ENCODE peak calls at places on chromosomes 12 and 14, in five cellular contexts. C is left lung, A is A549, X is esophagus muscularis mucosa, K is esophagus squamous epithelium. Y is an unnamed sample. For H3K4me1, the result is how much of the 10 kb centered on the place peaks cover.

GRCh38 chr14:54822685-54823084 is 79.9 kb downstream of the GCH1 start:
- DNase-seq in K (no peak), C (no peak), X (no peak), A (no peak), Y (no peak)

GRCh38 chr12:109309441-109310246 is 560 bp upstream of the FOXN4 start:
- DNase-seq in A (no peak), X (no peak), C (no peak), K (no peak), Y (no peak)

GRCh38 chr12:132179431-132180362 is 35.4 kb downstream of the NOC4L start:
- DNase-seq in X (no peak), C (peak), K (no peak), A (no peak), Y (no peak)

GRCh38 chr14:81366259-81366658 is 33.9 kb downstream of the STON2 start:
- DNase-seq in C (no peak), A (peak), K (no peak), X (peak), Y (no peak)

GRCh38 chr12:95648990-95649791 is 97.9 kb upstream of the USP44 start:
- DNase-seq in C (no peak), K (no peak), A (peak), X (no peak), Y (no peak)

GRCh38 chr12:72272731-72273498 is 745 bp downstream of the TRHDE start:
- DNase-seq in C (peak), K (no peak), A (no peak), X (no peak), Y (no peak)

GRCh38 chr14:69263364-69263763 is 3.4 kb downstream of the GALNT16 start:
- DNase-seq in K (no peak), X (no peak), A (no peak), C (no peak), Y (no peak)

GRCh38 chr14:68363401-68363800 is 429.5 kb downstream of the ZFP36L1 start:
- DNase-seq in X (no peak), K (no peak), A (peak), C (no peak), Y (no peak)

GRCh38 chr12:122864894-122865253 is 29.6 kb downstream of the HIP1R start:
- DNase-seq in K (no peak), A (no peak), X (no peak), C (no peak), Y (no peak)

DNA sequence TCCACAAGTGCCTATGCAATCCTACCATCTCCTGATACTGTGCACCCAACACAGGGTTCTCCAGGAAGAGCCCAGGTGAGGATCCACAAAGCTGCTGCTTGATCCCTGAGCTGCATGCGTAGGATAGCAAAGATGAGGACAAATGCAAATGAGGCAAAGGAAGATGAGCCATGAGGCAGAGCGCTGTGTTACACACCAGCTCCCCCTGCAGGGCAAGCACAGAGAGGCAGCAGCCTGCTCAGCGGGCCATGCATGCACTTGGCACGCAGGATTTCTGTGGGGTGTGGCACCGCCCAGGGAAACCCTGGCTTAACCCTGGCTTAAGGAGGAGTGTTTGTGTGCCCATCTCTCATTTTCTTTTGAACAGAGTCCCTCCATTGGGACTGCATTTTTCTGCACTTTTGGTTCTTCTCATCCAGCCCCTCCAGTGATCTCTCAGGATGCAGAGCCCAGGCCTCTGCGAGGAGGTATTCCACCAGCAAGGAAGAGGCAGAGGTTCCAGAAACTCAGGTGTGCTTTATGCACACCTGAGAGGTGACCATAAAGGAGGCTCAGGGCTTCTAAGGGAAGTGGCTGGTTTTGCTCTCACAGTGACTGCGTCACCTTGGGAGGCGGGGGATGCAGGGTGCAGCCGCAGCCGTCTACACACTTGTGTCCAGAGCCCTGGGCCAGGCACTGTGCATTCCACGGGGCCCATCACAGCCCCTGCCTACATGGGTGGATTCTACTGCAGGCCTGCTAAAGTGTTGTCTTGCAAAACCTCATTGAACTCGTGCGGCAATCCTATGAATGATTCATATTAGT is 973.3 kb upstream of the TMEM132C start:
- DNase-seq in A (peak), K (no peak), C (peak), X (no peak), Y (no peak)
- H3K4me1 ChIP-seq in A (under half), K (under half), C (under half), X (under half), Y (under half)

GRCh38 chr14:75823334-75823733 is 158.5 kb downstream of the TGFB3 start:
- DNase-seq in K (no peak), C (no peak), A (no peak), X (no peak), Y (no peak)
- H3K27ac ChIP-seq in K (no peak), C (peak), A (no peak), X (peak), Y (no peak)

DNA sequence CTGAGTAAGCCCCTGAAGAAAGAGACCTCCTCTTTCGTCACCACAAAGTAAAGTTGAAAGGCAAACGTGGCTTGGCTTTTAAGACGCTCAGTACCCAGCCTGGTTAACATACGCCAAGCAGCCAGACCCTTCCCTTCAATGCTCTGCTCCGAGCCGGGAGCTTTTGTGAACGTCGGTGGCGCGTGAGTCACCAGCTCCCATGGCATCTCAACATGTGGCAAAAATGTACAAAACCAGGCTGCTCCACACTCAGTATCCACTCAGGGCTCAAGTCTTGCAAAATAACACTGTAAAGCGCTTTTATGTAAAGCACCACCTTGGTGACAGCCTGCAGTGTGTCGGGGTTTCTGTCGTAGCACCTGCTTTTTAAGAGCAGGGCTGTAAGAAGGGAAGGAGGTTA is 89.0 kb downstream of the SETD3 start:
- DNase-seq in C (no peak), K (no peak), X (no peak), A (no peak), Y (no peak)
- H3K4me1 ChIP-seq in C (under half), K (under half), X (under half), A (under half), Y (under half)

DNA sequence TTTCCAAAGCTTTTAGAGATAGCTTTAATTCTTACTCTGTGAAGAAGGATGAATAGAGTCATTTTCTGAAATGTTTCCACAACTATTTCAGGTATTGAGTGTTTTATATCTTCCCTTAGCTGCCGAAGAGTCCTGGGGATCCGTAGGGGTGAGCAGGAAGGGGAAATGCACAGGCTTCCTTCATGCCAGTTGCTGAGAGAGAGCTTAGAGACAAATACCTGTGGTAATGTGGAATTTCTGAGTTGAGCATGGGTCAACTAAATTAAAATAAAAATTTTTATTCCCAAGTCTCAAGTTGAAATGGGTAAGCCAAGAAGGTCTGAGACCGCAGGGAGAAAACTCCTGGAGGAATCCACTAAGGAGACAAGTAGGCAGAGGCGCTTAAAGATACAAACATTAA is 185.7 kb downstream of the DAD1 start:
- DNase-seq in K (no peak), A (no peak), X (no peak), C (no peak), Y (no peak)
- H3K27ac ChIP-seq in K (no peak), A (no peak), X (no peak), C (no peak), Y (no peak)

DNA sequence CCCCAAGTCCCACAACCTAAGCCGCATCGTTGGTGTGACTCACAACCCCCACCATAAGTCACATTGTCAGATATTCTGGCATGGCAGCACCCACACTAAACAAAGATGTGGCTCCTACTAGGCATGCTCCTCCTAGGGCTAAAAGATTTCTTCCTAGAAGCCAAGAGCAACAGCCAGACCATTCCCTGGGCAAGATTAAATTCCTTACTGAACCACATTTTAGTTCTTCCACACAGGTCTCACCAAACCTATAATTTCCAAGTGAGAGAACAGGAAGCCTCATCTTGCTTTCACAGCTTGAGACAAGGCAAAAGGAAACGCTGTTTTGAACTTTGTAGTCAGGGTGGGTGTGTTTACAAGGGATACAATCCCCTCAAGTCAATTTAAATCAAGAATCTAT is 632.8 kb downstream of the DIO2 start:
- DNase-seq in X (no peak), A (no peak), C (no peak), K (no peak), Y (no peak)
- H3K4me1 ChIP-seq in X (under half), A (under half), C (under half), K (under half), Y (under half)